ENCODE peak calls at places on chromosome 2, in four cellular contexts. B is HL-60, P is Panc1, C is GM12878. G is an unnamed sample.

GRCh38 chr2:171244466-171244969 is 83.8 kb upstream of the TLK1 start:
- DNase-seq in C (no peak), P (no peak), B (peak; percentile 42), G (no peak)

GRCh38 chr2:6657872-6658271 is 207.8 kb downstream of the CMPK2 start:
- DNase-seq in C (no peak), P (no peak), B (no peak), G (no peak)

GRCh38 chr2:221610675-221611074 is 38.6 kb upstream of the EPHA4 start:
- DNase-seq in P (no peak), C (no peak), B (no peak), G (no peak)

GRCh38 chr2:169768262-169768995 is 30.2 kb upstream of the SSB start:
- DNase-seq in C (no peak), B (no peak), P (no peak), G (peak; percentile 21)

GRCh38 chr2:189933911-189934399 is 128.6 kb downstream of the MSTN start:
- DNase-seq in B (no peak), P (no peak), C (no peak), G (no peak)

GRCh38 chr2:233408366-233409285 is 54.3 kb downstream of the DGKD start:
- DNase-seq in P (no peak), C (no peak), B (no peak), G (no peak)

GRCh38 chr2:1546023-1546591 is 132.8 kb downstream of the TPO start:
- DNase-seq in P (no peak), B (peak; percentile 25), C (no peak), G (peak; percentile 75)

GRCh38 chr2:16361261-16361990 is 304.2 kb downstream of the CYRIA start:
- DNase-seq in B (no peak), C (no peak), P (no peak), G (no peak)

GRCh38 chr2:227204452-227204851 is 40.0 kb downstream of the COL4A3 start:
- DNase-seq in B (no peak), C (no peak), P (no peak), G (no peak)

GRCh38 chr2:223918671-223919134 is 26.4 kb downstream of the WDFY1 start:
- DNase-seq in B (peak; percentile 34), P (no peak), C (no peak), G (no peak)

GRCh38 chr2:46157966-46158310 is 139.3 kb upstream of the EPAS1 start:
- DNase-seq in P (no peak), B (no peak), C (no peak), G (no peak)

GRCh38 chr2:236054661-236055060 is 113.5 kb downstream of the GBX2 start:
- DNase-seq in B (no peak), C (no peak), P (no peak), G (no peak)

GRCh38 chr2:179443175-179443574 is 178.5 kb upstream of the SESTD1 start:
- DNase-seq in B (peak; percentile 35), C (no peak), P (no peak), G (peak; percentile 75)

GRCh38 chr2:241224068-241224850 is 35.8 kb downstream of the ANO7 start:
- DNase-seq in B (no peak), P (no peak), C (no peak), G (peak; percentile 44)
- TF ChIP-seq POLR2AphosphoS5 in B (no peak), P (peak; percentile 40), C (no peak), G (no peak)

GRCh38 chr2:137724879-137725278 is 239.4 kb upstream of the HNMT start:
- DNase-seq in P (no peak), B (no peak), C (no peak), G (no peak)
- TF ChIP-seq REST in P (no peak), B (no peak), C (no peak), G (no peak)

GRCh38 chr2:234494361-234495075 is 2.4 kb downstream of the ARL4C start:
- DNase-seq in C (no peak), P (no peak), B (no peak), G (peak; percentile 58)
- TF ChIP-seq POLR2AphosphoS5 in C (no peak), P (no peak), B (no peak), G (no peak)

DNA sequence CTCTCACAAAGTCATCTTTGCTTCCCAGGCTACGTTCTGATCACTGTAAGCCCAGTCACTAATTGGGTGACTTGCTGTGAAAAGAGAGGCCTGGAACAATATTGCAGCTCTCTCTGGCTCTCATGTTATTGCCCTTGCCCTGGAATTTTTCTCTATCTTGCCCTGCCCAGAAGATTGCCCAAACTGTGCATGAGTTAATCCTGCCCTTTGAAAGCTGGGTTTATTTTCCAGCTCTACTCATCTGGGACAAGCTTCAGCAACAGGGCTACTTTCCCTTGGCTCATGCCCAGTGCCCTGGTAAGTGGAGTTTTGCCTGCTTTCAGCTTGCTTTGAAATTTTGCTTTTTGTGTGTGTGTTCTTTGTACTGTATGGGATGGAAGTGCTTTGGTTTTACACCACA is 6.9 kb upstream of the EHBP1 start:
- DNase-seq in C (no peak), B (no peak), P (no peak), G (no peak)
- TF ChIP-seq REST in C (no peak), B (no peak), P (no peak), G (no peak)

GRCh38 chr2:241764272-241765241 is 12.1 kb upstream of the GAL3ST2 start:
- DNase-seq in P (no peak), C (no peak), B (no peak), G (no peak)
- TF ChIP-seq POLR2AphosphoS5 in P (no peak), C (no peak), B (no peak), G (no peak)

DNA sequence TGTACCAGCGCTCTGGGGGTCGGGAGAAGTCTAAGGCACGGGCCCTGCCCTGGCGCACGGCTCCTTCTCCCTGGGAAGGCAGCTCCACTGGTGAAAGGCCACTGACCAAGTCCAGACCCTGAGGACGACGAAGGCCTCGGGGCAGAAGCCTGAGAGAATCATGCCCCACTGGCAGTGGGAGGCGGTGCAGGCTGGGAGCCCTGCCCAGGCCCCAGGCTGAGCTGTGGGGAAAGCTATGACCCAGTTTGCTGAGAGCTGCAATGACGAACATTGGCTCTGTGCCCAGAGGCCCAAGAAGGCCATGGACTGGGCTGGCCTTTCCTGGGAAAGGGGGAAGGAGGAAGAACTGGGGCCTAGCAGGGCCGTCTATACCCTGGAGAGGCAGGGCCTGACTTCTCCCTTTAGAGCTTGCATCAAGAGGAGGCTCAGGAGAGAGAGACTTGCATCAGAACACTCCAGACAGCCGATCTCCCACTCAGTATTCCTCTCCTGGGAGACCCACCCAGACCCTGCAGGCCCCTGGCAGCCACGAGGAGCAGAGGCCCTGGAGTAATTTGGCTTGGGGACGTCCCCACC is 32.9 kb downstream of the HS1BP3 start:
- DNase-seq in C (no peak), B (peak; percentile 29), P (peak; percentile 36), G (no peak)
- TF ChIP-seq REST in C (no peak), B (no peak), P (no peak), G (no peak)

DNA sequence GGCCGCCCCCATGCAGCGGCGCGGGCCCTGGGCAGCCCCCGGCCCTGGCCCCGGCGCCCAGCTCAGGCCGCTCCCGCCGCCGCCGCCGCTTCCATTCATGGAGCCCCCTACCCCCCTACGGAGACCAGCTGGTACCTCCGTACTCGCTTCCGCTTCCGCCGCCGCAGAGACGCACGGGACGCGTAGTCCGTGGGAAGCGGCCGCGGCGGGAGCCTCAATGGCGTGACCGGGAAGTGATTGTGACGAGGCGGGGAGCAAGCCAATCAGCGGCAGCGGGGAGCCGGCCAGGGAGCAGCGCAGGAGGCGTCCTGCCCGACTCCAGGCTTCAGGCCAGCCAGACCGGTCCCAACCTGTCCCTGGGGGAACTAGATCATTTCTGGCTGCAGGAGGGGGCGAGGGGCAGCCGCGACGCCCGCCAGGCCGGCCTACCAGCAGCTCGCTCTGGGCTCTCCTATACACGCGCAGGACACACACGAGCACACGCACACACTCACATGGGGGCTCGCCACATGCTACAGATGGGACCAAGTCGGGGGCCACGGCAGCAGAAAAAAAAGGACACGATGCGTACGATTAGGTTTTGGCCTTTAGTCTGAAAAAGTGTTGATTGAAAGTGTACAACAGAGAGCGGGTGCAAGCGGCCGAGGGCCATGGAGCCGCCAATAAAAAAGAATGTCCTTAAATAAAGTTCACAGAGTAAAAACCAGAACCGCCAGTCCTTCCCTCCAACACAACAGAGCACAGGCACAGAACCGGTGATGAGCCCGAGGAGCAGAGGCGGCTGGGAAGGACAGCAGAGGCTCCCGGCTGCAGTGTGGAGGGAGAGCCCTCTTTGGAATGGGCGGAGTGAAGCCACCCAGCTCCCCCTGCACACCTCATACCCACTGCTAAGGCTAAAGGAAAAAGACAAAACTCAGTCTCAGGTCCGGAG is at the start of gene ZNF513:
- DNase-seq in B (peak; percentile 96), P (no peak), C (peak; percentile 55), G (peak; percentile 98)
- TF ChIP-seq POLR2AphosphoS5 in B (peak; percentile 97), P (peak; percentile 93), C (peak; percentile 75), G (peak; percentile 93)

GRCh38 chr2:203648273-203648672 is 58.2 kb upstream of the CD28 start:
- DNase-seq in C (no peak), B (no peak), P (no peak), G (no peak)
- TF ChIP-seq REST in C (no peak), B (no peak), P (no peak), G (no peak)

GRCh38 chr2:27123302-27124150 is at the start of gene ABHD1:
- DNase-seq in P (no peak), B (peak; percentile 73), C (no peak), G (peak; percentile 69)
- TF ChIP-seq POLR2AphosphoS5 in P (no peak), B (no peak), C (peak; percentile 40), G (peak; percentile 84)

GRCh38 chr2:11154460-11155325 is 574 bp upstream of the SLC66A3 start:
- DNase-seq in B (peak; percentile 98), C (peak; percentile 66), P (peak; percentile 65), G (peak; percentile 97)
- TF ChIP-seq REST in B (no peak), C (no peak), P (no peak), G (no peak)